ENCODE peak calls at places on chromosome 17, in five cellular contexts. R, Z, B, C and Y are unnamed samples.

GRCh38 chr17:34398990-34399389 is 36.0 kb upstream of the CCL1 start:
- DNase-seq in Z (no peak), C (no peak), B (no peak), R (peak), Y (no peak)

GRCh38 chr17:45735488-45735887 is 48.6 kb upstream of the CRHR1 start:
- DNase-seq in C (no peak), B (no peak), Z (no peak), R (no peak), Y (no peak)

GRCh38 chr17:74607219-74607618 is 15.1 kb upstream of the CD300LD start:
- DNase-seq in Z (no peak), B (no peak), R (no peak), C (no peak), Y (no peak)

GRCh38 chr17:82118815-82119380 is 20.9 kb upstream of the FASN start:
- DNase-seq in Z (no peak), B (peak), C (no peak), R (no peak), Y (no peak)

GRCh38 chr17:81254955-81255717 is 16.0 kb downstream of the NDUFAF8 start:
- DNase-seq in R (no peak), C (peak), Z (peak), B (peak), Y (no peak)

GRCh38 chr17:68561319-68561718 is 39.8 kb downstream of the FAM20A start:
- DNase-seq in R (no peak), B (no peak), C (no peak), Z (no peak), Y (no peak)

GRCh38 chr17:77356109-77356689 is 215.4 kb downstream of the SEC14L1 start:
- DNase-seq in R (peak), C (no peak), Z (no peak), B (no peak), Y (no peak)

GRCh38 chr17:83204230-83204725 is 124.9 kb downstream of the METRNL start:
- DNase-seq in R (no peak), B (no peak), Z (no peak), C (no peak), Y (no peak)

GRCh38 chr17:38585056-38585804 is 20.5 kb downstream of the SRCIN1 start:
- DNase-seq in R (no peak), Z (no peak), B (no peak), C (no peak), Y (no peak)

GRCh38 chr17:30240177-30240576 is 4.7 kb upstream of the SLC6A4 start:
- DNase-seq in B (no peak), Z (no peak), R (no peak), C (no peak), Y (no peak)

GRCh38 chr17:80380068-80381061 is 34.6 kb upstream of the ENDOV start:
- DNase-seq in R (no peak), B (no peak), C (no peak), Z (no peak), Y (no peak)

GRCh38 chr17:80065478-80066170 is 29.2 kb downstream of the CCDC40 start:
- DNase-seq in C (no peak), R (no peak), Z (no peak), B (no peak), Y (no peak)

GRCh38 chr17:42453544-42453943 is 5.1 kb upstream of the ATP6V0A1 start:
- DNase-seq in B (no peak), C (no peak), R (no peak), Z (no peak), Y (no peak)

GRCh38 chr17:30600830-30601494 is 123.8 kb downstream of the GOSR1 start:
- DNase-seq in R (peak), B (peak), C (no peak), Z (no peak), Y (peak)

GRCh38 chr17:52515927-52516326 is 357.4 kb upstream of the CA10 start:
- DNase-seq in R (no peak), C (no peak), B (no peak), Z (no peak), Y (no peak)

GRCh38 chr17:75840779-75841123 is 3.5 kb downstream of the UNC13D start:
- DNase-seq in C (no peak), Z (no peak), B (no peak), R (no peak), Y (no peak)

GRCh38 chr17:4539025-4539424 is 16.2 kb downstream of the MYBBP1A start:
- DNase-seq in B (no peak), Z (no peak), C (no peak), R (no peak), Y (no peak)

GRCh38 chr17:2894782-2895181 is 98.5 kb downstream of the RAP1GAP2 start:
- DNase-seq in C (no peak), Z (no peak), R (no peak), B (no peak), Y (no peak)

GRCh38 chr17:31918701-31919128 is 17.2 kb upstream of the UTP6 start:
- DNase-seq in Z (no peak), B (peak), R (no peak), C (no peak), Y (no peak)

GRCh38 chr17:1906622-1907021 is 76.8 kb downstream of the RPA1 start:
- DNase-seq in B (no peak), R (no peak), Z (no peak), C (no peak), Y (no peak)

GRCh38 chr17:45785373-45786193 is 1.5 kb downstream of the CRHR1 start:
- DNase-seq in B (no peak), C (no peak), Z (no peak), R (no peak), Y (no peak)

GRCh38 chr17:77002103-77003045 is 134.2 kb downstream of the MGAT5B start:
- DNase-seq in Z (peak), B (peak), R (no peak), C (no peak), Y (no peak)

GRCh38 chr17:68134046-68134637 is 98.6 kb downstream of the KPNA2 start:
- DNase-seq in Z (no peak), B (no peak), R (no peak), C (no peak), Y (no peak)

GRCh38 chr17:82854226-82854625 is 14.4 kb upstream of the ZNF750 start:
- DNase-seq in R (no peak), C (no peak), B (no peak), Z (no peak), Y (no peak)

GRCh38 chr17:76054112-76054476 is 18.2 kb downstream of the SRP68 start:
- DNase-seq in R (no peak), Z (no peak), C (no peak), B (peak), Y (no peak)

GRCh38 chr17:17751489-17751995 is 70.3 kb downstream of the RAI1 start:
- DNase-seq in R (no peak), Z (no peak), B (no peak), C (no peak), Y (peak)

GRCh38 chr17:48037924-48038323 is 327 bp upstream of the COPZ2 start:
- DNase-seq in R (no peak), B (no peak), C (no peak), Z (no peak), Y (no peak)

GRCh38 chr17:61467416-61468262 is 15.4 kb downstream of the TBX4 start:
- DNase-seq in C (no peak), B (peak), Z (no peak), R (no peak), Y (no peak)

GRCh38 chr17:17071531-17072360 is 29.5 kb downstream of the MPRIP start:
- DNase-seq in Z (no peak), R (no peak), B (no peak), C (no peak), Y (peak)

GRCh38 chr17:19264681-19265080 is 27.5 kb downstream of the EPN2 start:
- DNase-seq in B (no peak), R (no peak), Z (no peak), C (no peak), Y (no peak)

GRCh38 chr17:70668938-70669778 is 499.8 kb downstream of the KCNJ2 start:
- DNase-seq in B (no peak), C (no peak), R (no peak), Z (no peak), Y (no peak)

GRCh38 chr17:65219124-65219523 is 82.0 kb downstream of the RGS9 start:
- DNase-seq in B (no peak), Z (no peak), C (no peak), R (no peak), Y (no peak)

GRCh38 chr17:55577011-55577586 is 65.8 kb upstream of the SMIM36 start:
- DNase-seq in Z (no peak), R (no peak), B (peak), C (peak), Y (peak)

DNA sequence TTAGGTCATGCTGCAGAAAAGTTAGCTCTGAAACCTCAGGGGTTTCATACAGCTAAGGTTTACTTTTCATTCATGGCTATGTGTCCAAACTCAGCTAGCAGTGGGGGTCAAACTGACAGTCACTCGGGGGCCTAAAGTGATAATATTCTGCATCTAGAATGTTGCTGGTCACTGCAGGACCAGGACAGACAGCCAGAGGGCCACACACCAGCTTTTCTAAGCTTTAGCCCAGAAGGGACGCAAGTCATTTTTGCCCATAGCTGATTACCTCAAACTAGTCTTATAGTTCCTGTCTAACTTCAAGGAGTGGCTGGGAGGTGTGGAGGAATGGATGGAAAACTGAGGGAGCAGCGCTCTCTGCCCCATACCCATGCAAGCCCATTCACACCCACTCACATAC is 163.0 kb upstream of the NLRP1 start:
- DNase-seq in B (no peak), R (no peak), Z (no peak), C (no peak), Y (no peak)
- TF ChIP-seq CTCF in B (no peak), R (no peak), Z (peak), C (peak), Y (no peak)

DNA sequence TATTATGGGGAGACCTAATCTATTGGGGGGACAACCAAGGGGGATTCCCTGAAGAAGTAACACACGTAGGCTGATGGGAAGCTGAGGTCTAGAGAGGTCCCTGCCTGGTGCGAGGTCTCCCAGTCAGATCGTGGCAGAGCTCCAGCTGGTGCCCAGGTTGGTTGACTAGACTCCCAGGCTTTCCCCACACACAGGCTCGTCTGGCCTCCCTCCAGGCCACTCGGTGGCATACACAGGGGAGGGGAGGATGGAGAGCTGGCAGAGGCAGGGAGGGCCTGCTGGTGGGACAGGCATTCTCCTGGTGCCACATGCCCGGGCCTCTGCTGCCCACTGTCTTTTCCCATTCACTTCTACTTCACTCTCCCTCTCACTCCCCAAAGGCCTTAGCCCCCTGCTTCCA is 8.5 kb upstream of the SOCS3 start:
- DNase-seq in R (no peak), Z (no peak), B (no peak), C (no peak), Y (no peak)
- TF ChIP-seq CTCF in R (no peak), Z (no peak), B (no peak), C (no peak), Y (no peak)

GRCh38 chr17:73256220-73256619 is 5.5 kb downstream of the CPSF4L start:
- DNase-seq in Z (no peak), C (no peak), R (no peak), B (no peak), Y (no peak)

GRCh38 chr17:73261952-73262675 is 434 bp upstream of the CPSF4L start:
- DNase-seq in C (no peak), B (no peak), R (no peak), Z (no peak), Y (no peak)

GRCh38 chr17:73261617-73261951 is at the start of gene CPSF4L:
- DNase-seq in R (no peak), B (no peak), C (no peak), Z (no peak), Y (no peak)

GRCh38 chr17:73255671-73256181 is 6.0 kb downstream of the CPSF4L start:
- DNase-seq in C (no peak), R (no peak), B (peak), Z (no peak), Y (peak)

GRCh38 chr17:73257516-73257915 is 4.2 kb downstream of the CPSF4L start:
- DNase-seq in C (no peak), B (no peak), Z (no peak), R (no peak), Y (no peak)
- TF ChIP-seq CTCF in C (no peak), B (no peak), Z (no peak), R (no peak), Y (no peak)

GRCh38 chr17:22512997-22513538 is 820.7 kb downstream of the KCNJ18 start:
- DNase-seq in Z (no peak), C (no peak), B (no peak), R (no peak), Y (no peak)
- TF ChIP-seq CTCF in Z (no peak), C (no peak), B (no peak), R (no peak), Y (peak)